ENCODE peak calls at places on chromosomes 7 and 10, in seven cellular contexts. One of them, this sample, is unnamed.

GRCh38 chr10:72277340-72277995 is 3.7 kb downstream of the DDIT4 start:
- DNase-seq in fibroblast of the aortic adventitia: no peak
- DNase-seq in trophoblast cell: no peak
- DNase-seq in AG04449: no peak
- DNase-seq in neuronal stem cell: no peak
- DNase-seq in CD8-positive, alpha-beta memory T cell: no peak
- DNase-seq in right atrium auricular region: no peak
- DNase-seq in this sample: no peak

GRCh38 chr7:28410628-28411578 is 1.4 kb upstream of the CREB5 start:
- DNase-seq in right atrium auricular region: peak; percentile 73
- DNase-seq in AG04449: no peak
- DNase-seq in CD8-positive, alpha-beta memory T cell: no peak
- DNase-seq in trophoblast cell: no peak
- DNase-seq in neuronal stem cell: peak; percentile 20
- DNase-seq in fibroblast of the aortic adventitia: peak; percentile 56
- DNase-seq in this sample: no peak

GRCh38 chr7:157713591-157713990 is 376.8 kb downstream of the DNAJB6 start:
- DNase-seq in AG04449: no peak
- DNase-seq in right atrium auricular region: no peak
- DNase-seq in trophoblast cell: no peak
- DNase-seq in fibroblast of the aortic adventitia: no peak
- DNase-seq in neuronal stem cell: no peak
- DNase-seq in CD8-positive, alpha-beta memory T cell: peak; percentile 10
- DNase-seq in this sample: no peak

GRCh38 chr7:7793249-7793648 is 74.8 kb upstream of the RPA3 start:
- DNase-seq in AG04449: no peak
- DNase-seq in CD8-positive, alpha-beta memory T cell: no peak
- DNase-seq in neuronal stem cell: no peak
- DNase-seq in trophoblast cell: no peak
- DNase-seq in fibroblast of the aortic adventitia: no peak
- DNase-seq in right atrium auricular region: no peak
- DNase-seq in this sample: no peak

GRCh38 chr10:80468002-80468401 is 13.9 kb downstream of the TSPAN14 start:
- DNase-seq in right atrium auricular region: peak; percentile 84
- DNase-seq in AG04449: no peak
- DNase-seq in neuronal stem cell: no peak
- DNase-seq in fibroblast of the aortic adventitia: no peak
- DNase-seq in trophoblast cell: no peak
- DNase-seq in CD8-positive, alpha-beta memory T cell: peak; percentile 82
- DNase-seq in this sample: no peak

GRCh38 chr7:25926891-25927625 is 224.9 kb upstream of the NFE2L3 start:
- DNase-seq in CD8-positive, alpha-beta memory T cell: no peak
- DNase-seq in fibroblast of the aortic adventitia: no peak
- DNase-seq in right atrium auricular region: no peak
- DNase-seq in AG04449: no peak
- DNase-seq in trophoblast cell: no peak
- DNase-seq in neuronal stem cell: no peak
- DNase-seq in this sample: no peak

GRCh38 chr10:84415539-84416244 is 87.3 kb downstream of the CCSER2 start:
- DNase-seq in trophoblast cell: no peak
- DNase-seq in CD8-positive, alpha-beta memory T cell: no peak
- DNase-seq in fibroblast of the aortic adventitia: no peak
- DNase-seq in AG04449: no peak
- DNase-seq in neuronal stem cell: no peak
- DNase-seq in right atrium auricular region: no peak
- DNase-seq in this sample: no peak

GRCh38 chr10:79608505-79609375 is 2.0 kb upstream of the SFTPA1 start:
- DNase-seq in fibroblast of the aortic adventitia: peak; percentile 10
- DNase-seq in AG04449: no peak
- DNase-seq in right atrium auricular region: no peak
- DNase-seq in neuronal stem cell: peak; percentile 3
- DNase-seq in trophoblast cell: no peak
- DNase-seq in CD8-positive, alpha-beta memory T cell: no peak
- DNase-seq in this sample: no peak

GRCh38 chr7:141217938-141218337 is 144.1 kb downstream of the TMEM178B start:
- DNase-seq in AG04449: no peak
- DNase-seq in trophoblast cell: peak; percentile 15
- DNase-seq in neuronal stem cell: no peak
- DNase-seq in right atrium auricular region: no peak
- DNase-seq in CD8-positive, alpha-beta memory T cell: no peak
- DNase-seq in fibroblast of the aortic adventitia: no peak
- DNase-seq in this sample: no peak

GRCh38 chr7:44959433-44959951 is 19.3 kb downstream of the MYO1G start:
- DNase-seq in AG04449: no peak
- DNase-seq in CD8-positive, alpha-beta memory T cell: peak; percentile 83
- DNase-seq in right atrium auricular region: no peak
- DNase-seq in trophoblast cell: peak; percentile 82
- DNase-seq in neuronal stem cell: no peak
- DNase-seq in fibroblast of the aortic adventitia: no peak
- DNase-seq in this sample: no peak

GRCh38 chr7:155722936-155723335 is 78.5 kb downstream of the RBM33 start:
- DNase-seq in neuronal stem cell: no peak
- DNase-seq in AG04449: no peak
- DNase-seq in trophoblast cell: no peak
- DNase-seq in right atrium auricular region: no peak
- DNase-seq in fibroblast of the aortic adventitia: no peak
- DNase-seq in CD8-positive, alpha-beta memory T cell: no peak
- DNase-seq in this sample: no peak

GRCh38 chr10:119079572-119080520 is 771 bp downstream of the EIF3A start:
- DNase-seq in AG04449: no peak
- DNase-seq in CD8-positive, alpha-beta memory T cell: peak; percentile 72
- DNase-seq in trophoblast cell: peak; percentile 68
- DNase-seq in fibroblast of the aortic adventitia: peak; percentile 72
- DNase-seq in neuronal stem cell: peak; percentile 45
- DNase-seq in right atrium auricular region: peak; percentile 73
- DNase-seq in this sample: no peak

GRCh38 chr10:75395955-75396860 is 5.4 kb downstream of the ZNF503 start:
- DNase-seq in trophoblast cell: no peak
- DNase-seq in right atrium auricular region: no peak
- DNase-seq in AG04449: no peak
- DNase-seq in neuronal stem cell: peak; percentile 38
- DNase-seq in fibroblast of the aortic adventitia: peak; percentile 45
- DNase-seq in CD8-positive, alpha-beta memory T cell: no peak
- DNase-seq in this sample: no peak

GRCh38 chr7:41130021-41130420 is 572.9 kb downstream of the INHBA start:
- DNase-seq in neuronal stem cell: no peak
- DNase-seq in trophoblast cell: no peak
- DNase-seq in right atrium auricular region: no peak
- DNase-seq in AG04449: no peak
- DNase-seq in fibroblast of the aortic adventitia: no peak
- DNase-seq in CD8-positive, alpha-beta memory T cell: no peak
- DNase-seq in this sample: no peak

GRCh38 chr7:126720232-126720631 is 532.5 kb downstream of the GRM8 start:
- DNase-seq in right atrium auricular region: no peak
- DNase-seq in neuronal stem cell: no peak
- DNase-seq in CD8-positive, alpha-beta memory T cell: no peak
- DNase-seq in trophoblast cell: no peak
- DNase-seq in AG04449: no peak
- DNase-seq in fibroblast of the aortic adventitia: no peak
- DNase-seq in this sample: peak; percentile 77

GRCh38 chr10:120593693-120594092 is 136.7 kb downstream of the PLPP4 start:
- DNase-seq in right atrium auricular region: no peak
- DNase-seq in trophoblast cell: no peak
- DNase-seq in AG04449: no peak
- DNase-seq in neuronal stem cell: no peak
- DNase-seq in CD8-positive, alpha-beta memory T cell: no peak
- DNase-seq in fibroblast of the aortic adventitia: no peak
- DNase-seq in this sample: no peak

GRCh38 chr10:86659721-86660438 is 5.5 kb downstream of the OPN4 start:
- DNase-seq in CD8-positive, alpha-beta memory T cell: peak; percentile 41
- DNase-seq in neuronal stem cell: no peak
- DNase-seq in fibroblast of the aortic adventitia: no peak
- DNase-seq in trophoblast cell: no peak
- DNase-seq in right atrium auricular region: no peak
- DNase-seq in AG04449: no peak
- DNase-seq in this sample: no peak

GRCh38 chr10:72712136-72712535 is 20.2 kb downstream of the MCU start:
- DNase-seq in CD8-positive, alpha-beta memory T cell: no peak
- DNase-seq in trophoblast cell: no peak
- DNase-seq in fibroblast of the aortic adventitia: peak; percentile 72
- DNase-seq in AG04449: no peak
- DNase-seq in right atrium auricular region: no peak
- DNase-seq in neuronal stem cell: no peak
- DNase-seq in this sample: no peak

GRCh38 chr10:784759-785538 is 95.5 kb upstream of the DIP2C start:
- DNase-seq in AG04449: peak; percentile 33
- DNase-seq in CD8-positive, alpha-beta memory T cell: no peak
- DNase-seq in fibroblast of the aortic adventitia: peak; percentile 67
- DNase-seq in right atrium auricular region: peak; percentile 72
- DNase-seq in neuronal stem cell: peak; percentile 49
- DNase-seq in trophoblast cell: peak; percentile 71
- DNase-seq in this sample: no peak

GRCh38 chr10:114328278-114328812 is 76.0 kb downstream of the AFAP1L2 start:
- DNase-seq in neuronal stem cell: no peak
- DNase-seq in fibroblast of the aortic adventitia: no peak
- DNase-seq in trophoblast cell: no peak
- DNase-seq in right atrium auricular region: no peak
- DNase-seq in CD8-positive, alpha-beta memory T cell: no peak
- DNase-seq in AG04449: no peak
- DNase-seq in this sample: no peak

DNA sequence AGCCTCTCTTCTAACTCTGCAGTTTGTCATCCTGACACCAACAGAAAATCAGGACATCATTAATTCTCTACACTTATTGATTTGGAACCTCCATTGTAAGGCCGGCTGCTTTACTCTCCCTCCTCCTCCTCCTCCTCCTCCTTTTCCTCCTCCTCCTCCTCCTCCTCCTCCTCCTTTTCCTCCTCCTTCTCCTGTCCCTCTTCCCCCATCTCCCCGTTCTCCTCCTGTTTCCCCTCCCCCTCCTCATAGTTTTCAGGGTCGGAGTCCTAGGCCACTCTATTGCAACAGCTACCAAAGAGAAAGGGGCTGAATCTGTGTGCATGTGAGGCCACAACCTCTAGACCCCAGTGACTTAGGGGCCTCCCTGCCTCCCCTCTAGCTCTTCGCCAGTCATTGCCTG is 136.1 kb downstream of the HECW1 start:
- DNase-seq in fibroblast of the aortic adventitia: no peak
- DNase-seq in AG04449: no peak
- DNase-seq in neuronal stem cell: no peak
- DNase-seq in CD8-positive, alpha-beta memory T cell: no peak
- DNase-seq in right atrium auricular region: no peak
- DNase-seq in trophoblast cell: no peak
- DNase-seq in this sample: no peak
- H3K4me3 ChIP-seq in fibroblast of the aortic adventitia: peak overlapping the region; percentile 62
- H3K4me3 ChIP-seq in AG04449: no peak overlapping the region
- H3K4me3 ChIP-seq in neuronal stem cell: no peak overlapping the region
- H3K4me3 ChIP-seq in CD8-positive, alpha-beta memory T cell: no peak overlapping the region
- H3K4me3 ChIP-seq in right atrium auricular region: no peak overlapping the region
- H3K4me3 ChIP-seq in trophoblast cell: no peak overlapping the region
- H3K4me3 ChIP-seq in this sample: no peak overlapping the region

DNA sequence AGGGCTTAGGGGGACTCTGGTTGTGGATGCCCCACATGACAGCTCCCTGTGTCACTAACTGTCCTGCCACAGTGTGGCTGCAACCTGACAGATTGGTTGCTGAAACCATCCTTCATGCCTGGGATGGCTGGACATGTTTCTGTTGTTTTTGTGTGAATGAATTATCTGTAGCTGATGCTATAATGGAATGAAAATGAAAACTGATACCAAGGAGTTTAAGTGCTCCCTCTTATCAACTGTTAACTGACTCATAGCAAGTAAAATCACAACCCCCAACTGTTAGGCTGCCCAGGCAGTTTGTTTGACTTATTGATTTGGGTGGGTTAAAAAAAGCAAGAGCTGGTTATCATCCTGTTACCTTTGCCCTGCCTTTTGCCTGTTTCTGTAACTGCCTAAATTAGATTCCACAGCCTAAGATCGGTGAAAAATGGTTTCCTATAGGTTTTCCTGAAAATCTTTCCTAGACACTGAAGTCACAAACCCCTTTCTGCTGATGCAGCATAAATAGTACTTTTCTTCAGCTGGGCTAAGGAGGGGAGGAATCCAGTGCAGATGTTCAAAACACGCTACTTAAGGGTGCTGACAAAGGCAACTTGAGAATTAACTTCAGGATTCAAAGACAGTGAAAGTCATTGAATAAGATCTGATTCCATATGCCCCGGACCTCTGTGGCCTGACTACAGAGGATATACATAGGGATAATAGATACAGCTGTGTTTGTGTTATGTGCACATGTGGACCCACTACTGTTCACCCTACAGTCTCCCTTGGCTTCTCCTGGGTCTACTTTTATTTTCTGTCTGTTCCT is 5.7 kb downstream of the FRAT2 start:
- DNase-seq in neuronal stem cell: no peak
- DNase-seq in CD8-positive, alpha-beta memory T cell: no peak
- DNase-seq in AG04449: no peak
- DNase-seq in fibroblast of the aortic adventitia: no peak
- DNase-seq in right atrium auricular region: no peak
- DNase-seq in trophoblast cell: no peak
- DNase-seq in this sample: no peak
- H3K4me3 ChIP-seq in neuronal stem cell: no peak overlapping the region
- H3K4me3 ChIP-seq in CD8-positive, alpha-beta memory T cell: no peak overlapping the region
- H3K4me3 ChIP-seq in AG04449: no peak overlapping the region
- H3K4me3 ChIP-seq in fibroblast of the aortic adventitia: no peak overlapping the region
- H3K4me3 ChIP-seq in right atrium auricular region: no peak overlapping the region
- H3K4me3 ChIP-seq in trophoblast cell: no peak overlapping the region
- H3K4me3 ChIP-seq in this sample: no peak overlapping the region

DNA sequence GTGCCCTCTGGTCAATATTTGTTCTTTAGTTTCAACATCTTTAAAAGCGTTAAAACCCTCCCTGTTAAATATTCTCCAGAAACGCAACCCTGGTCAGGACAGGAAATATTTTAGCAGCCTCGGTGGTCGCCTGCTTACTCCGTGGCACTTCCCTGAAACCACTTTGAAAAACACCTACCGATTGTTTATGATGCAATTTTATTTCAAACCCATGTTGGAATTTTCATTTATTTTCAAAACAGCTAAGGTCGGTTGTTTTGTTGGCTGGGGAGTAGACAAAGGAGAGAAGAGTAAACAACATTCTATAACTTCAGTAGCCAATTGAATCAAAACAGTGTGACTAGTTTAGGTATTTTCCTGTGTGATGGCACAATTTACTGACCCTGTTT is 733 bp upstream of the RBP4 start:
- DNase-seq in AG04449: no peak
- DNase-seq in neuronal stem cell: no peak
- DNase-seq in fibroblast of the aortic adventitia: no peak
- DNase-seq in CD8-positive, alpha-beta memory T cell: no peak
- DNase-seq in trophoblast cell: no peak
- DNase-seq in right atrium auricular region: no peak
- DNase-seq in this sample: no peak
- H3K4me3 ChIP-seq in AG04449: no peak overlapping the region
- H3K4me3 ChIP-seq in neuronal stem cell: no peak overlapping the region
- H3K4me3 ChIP-seq in fibroblast of the aortic adventitia: no peak overlapping the region
- H3K4me3 ChIP-seq in CD8-positive, alpha-beta memory T cell: no peak overlapping the region
- H3K4me3 ChIP-seq in trophoblast cell: no peak overlapping the region
- H3K4me3 ChIP-seq in right atrium auricular region: no peak overlapping the region
- H3K4me3 ChIP-seq in this sample: no peak overlapping the region

GRCh38 chr7:115559877-115560276 is 470.7 kb downstream of the TFEC start:
- DNase-seq in fibroblast of the aortic adventitia: peak; percentile 19
- DNase-seq in right atrium auricular region: no peak
- DNase-seq in neuronal stem cell: no peak
- DNase-seq in AG04449: no peak
- DNase-seq in trophoblast cell: no peak
- DNase-seq in CD8-positive, alpha-beta memory T cell: no peak
- DNase-seq in this sample: no peak
- H3K4me3 ChIP-seq in fibroblast of the aortic adventitia: no peak overlapping the region
- H3K4me3 ChIP-seq in right atrium auricular region: no peak overlapping the region
- H3K4me3 ChIP-seq in neuronal stem cell: no peak overlapping the region
- H3K4me3 ChIP-seq in AG04449: no peak overlapping the region
- H3K4me3 ChIP-seq in trophoblast cell: no peak overlapping the region
- H3K4me3 ChIP-seq in CD8-positive, alpha-beta memory T cell: no peak overlapping the region
- H3K4me3 ChIP-seq in this sample: no peak overlapping the region

This sample was measured in GM12864.